ENCODE peak calls at places on chromosomes 5 and 9, in six cellular contexts. O, U, N, C, Y and J are unnamed samples.

GRCh38 chr9:94772128-94772527 is 45.6 kb downstream of the AOPEP start:
- DNase-seq in O (no peak), U (no peak), N (no peak), C (no peak), Y (no peak), J (no peak)

GRCh38 chr5:57319633-57320032 is 145.8 kb downstream of the GPBP1 start:
- DNase-seq in O (no peak), U (no peak), N (no peak), C (no peak), Y (no peak), J (no peak)

GRCh38 chr9:122366074-122366672 is 4.7 kb upstream of the PTGS1 start:
- DNase-seq in O (no peak), U (no peak), N (peak), C (no peak), Y (no peak), J (no peak)

GRCh38 chr5:135993894-135994514 is 34.8 kb upstream of the TGFBI start:
- DNase-seq in O (no peak), U (no peak), N (no peak), C (no peak), Y (peak), J (no peak)

GRCh38 chr9:90060256-90060655 is 455.4 kb downstream of the GADD45G start:
- DNase-seq in O (no peak), U (no peak), N (no peak), C (no peak), Y (no peak), J (peak)

GRCh38 chr9:131500377-131500776 is 2.3 kb upstream of the POMT1 start:
- DNase-seq in O (peak), U (no peak), N (no peak), C (no peak), Y (no peak), J (no peak)

GRCh38 chr5:180126716-180127681 is 55.4 kb upstream of the RNF130 start:
- DNase-seq in O (peak), U (peak), N (peak), C (peak), Y (peak), J (peak)

GRCh38 chr5:32044904-32045303 is 129.2 kb downstream of the GOLPH3 start:
- DNase-seq in O (no peak), U (no peak), N (peak), C (peak), Y (peak), J (no peak)

GRCh38 chr5:102754499-102755424 is at the start of gene PAM:
- DNase-seq in O (peak), U (peak), N (peak), C (peak), Y (peak), J (peak)

GRCh38 chr9:121901616-121902015 is 191.5 kb downstream of the TTLL11 start:
- DNase-seq in O (no peak), U (no peak), N (peak), C (no peak), Y (peak), J (no peak)

GRCh38 chr9:113012492-113012891 is 500 bp upstream of the ZNF883 start:
- DNase-seq in O (no peak), U (no peak), N (no peak), C (no peak), Y (peak), J (no peak)

GRCh38 chr9:133003671-133004090 is 25.2 kb downstream of the GFI1B start:
- DNase-seq in O (no peak), U (no peak), N (no peak), C (peak), Y (no peak), J (no peak)

GRCh38 chr5:59107692-59108091 is 524.8 kb downstream of the RAB3C start:
- DNase-seq in O (no peak), U (no peak), N (peak), C (no peak), Y (peak), J (no peak)

GRCh38 chr5:2711446-2712425 is 39.7 kb downstream of the IRX2 start:
- DNase-seq in O (no peak), U (no peak), N (no peak), C (no peak), Y (no peak), J (no peak)

GRCh38 chr9:69949396-69949795 is 94.3 kb upstream of the MAMDC2 start:
- DNase-seq in O (no peak), U (no peak), N (peak), C (no peak), Y (peak), J (no peak)

GRCh38 chr5:65012411-65012972 is 243.8 kb downstream of the CWC27 start:
- DNase-seq in O (no peak), U (no peak), N (no peak), C (peak), Y (no peak), J (no peak)

GRCh38 chr9:126700296-126700695 is 86.6 kb downstream of the LMX1B start:
- DNase-seq in O (no peak), U (no peak), N (no peak), C (no peak), Y (no peak), J (peak)

GRCh38 chr9:101727621-101728524 is 10.6 kb downstream of the GRIN3A start:
- DNase-seq in O (no peak), U (peak), N (peak), C (no peak), Y (peak), J (no peak)

GRCh38 chr5:79689541-79690466 is at the start of gene CMYA5:
- DNase-seq in O (no peak), U (peak), N (peak), C (peak), Y (peak), J (no peak)

GRCh38 chr5:52798952-52799351 is 11.2 kb downstream of the ITGA1 start:
- DNase-seq in O (no peak), U (no peak), N (no peak), C (no peak), Y (no peak), J (no peak)

GRCh38 chr5:154395407-154396106 is 50.2 kb upstream of the SAP30L start:
- DNase-seq in O (no peak), U (no peak), N (peak), C (no peak), Y (peak), J (no peak)

GRCh38 chr9:69034071-69034470 is 1.5 kb upstream of the FXN start:
- DNase-seq in O (no peak), U (no peak), N (no peak), C (no peak), Y (no peak), J (no peak)

GRCh38 chr5:52491071-52491828 is 296.5 kb upstream of the ITGA1 start:
- DNase-seq in O (no peak), U (no peak), N (no peak), C (no peak), Y (no peak), J (no peak)

GRCh38 chr5:58940446-58940845 is 357.6 kb downstream of the RAB3C start:
- DNase-seq in O (no peak), U (no peak), N (peak), C (no peak), Y (peak), J (no peak)

GRCh38 chr9:5767968-5768932 is 64.7 kb downstream of the ERMP1 start:
- DNase-seq in O (peak), U (no peak), N (no peak), C (no peak), Y (no peak), J (no peak)

GRCh38 chr9:13274901-13275641 is 4.4 kb downstream of the MPDZ start:
- DNase-seq in O (no peak), U (no peak), N (peak), C (no peak), Y (peak), J (no peak)

GRCh38 chr9:113798062-113799030 is 77.8 kb upstream of the ZNF618 start:
- DNase-seq in O (no peak), U (no peak), N (no peak), C (no peak), Y (no peak), J (no peak)

GRCh38 chr9:91930475-91930874 is 19.6 kb downstream of the ROR2 start:
- DNase-seq in O (no peak), U (no peak), N (peak), C (no peak), Y (peak), J (no peak)